ENCODE peak calls at places on chromosomes 1 and 21, in seven cellular contexts. Q is K562, S is HCT116, Y is H1, D is GM12878, F is SK-N-SH, T is HepG2. K is an unnamed sample.

GRCh38 chr1:9385801-9386573 is 93.3 kb downstream of the SPSB1 start:
- DNase-seq in F (no peak), Q (no peak), T (no peak), D (no peak), Y (no peak), S (no peak), K (no peak)

GRCh38 chr1:19067187-19067911 is 110.9 kb upstream of the IFFO2 start:
- DNase-seq in Q (no peak), D (no peak), S (no peak), T (peak), Y (no peak), F (peak), K (peak)

GRCh38 chr1:212674872-212675271 is 24.8 kb downstream of the BATF3 start:
- DNase-seq in Q (no peak), T (no peak), F (no peak), D (no peak), S (no peak), Y (no peak), K (no peak)

GRCh38 chr1:244354810-244355278 is 96.9 kb downstream of the ADSS2 start:
- DNase-seq in Q (no peak), S (no peak), D (no peak), F (no peak), T (no peak), Y (no peak), K (no peak)

GRCh38 chr1:174912243-174912642 is 87.5 kb upstream of the CACYBP start:
- DNase-seq in F (no peak), S (no peak), Y (no peak), T (no peak), Q (no peak), D (peak), K (no peak)

GRCh38 chr21:42672699-42673458 is 19.5 kb downstream of the PDE9A start:
- DNase-seq in Y (no peak), F (no peak), D (no peak), S (no peak), Q (no peak), T (no peak), K (no peak)

GRCh38 chr21:25555492-25555891 is 51.8 kb downstream of the MRPL39 start:
- DNase-seq in S (no peak), D (no peak), T (no peak), Q (no peak), F (no peak), Y (no peak), K (no peak)

GRCh38 chr21:45319461-45320211 is 31.9 kb upstream of the POFUT2 start:
- DNase-seq in T (no peak), F (no peak), Q (no peak), S (no peak), D (no peak), Y (no peak), K (no peak)

GRCh38 chr1:220497220-220497756 is 30.6 kb upstream of the MARK1 start:
- DNase-seq in Y (no peak), F (no peak), S (no peak), D (no peak), T (no peak), Q (no peak), K (no peak)

GRCh38 chr1:101051688-101052638 is 26.4 kb upstream of the DPH5 start:
- DNase-seq in F (no peak), T (no peak), D (no peak), Y (no peak), Q (no peak), S (no peak), K (no peak)

GRCh38 chr1:54559111-54559548 is 11.1 kb downstream of the ACOT11 start:
- DNase-seq in Q (no peak), T (no peak), Y (no peak), F (no peak), S (no peak), D (no peak), K (no peak)

GRCh38 chr1:55064861-55065263 is 25.5 kb downstream of the PCSK9 start:
- DNase-seq in F (no peak), Y (no peak), T (no peak), Q (no peak), S (no peak), D (no peak), K (peak)

GRCh38 chr1:161872506-161872905 is 106.4 kb downstream of the ATF6 start:
- DNase-seq in F (no peak), Y (no peak), S (no peak), D (no peak), Q (no peak), T (no peak), K (no peak)

GRCh38 chr1:17212009-17212408 is 7.1 kb downstream of the PADI1 start:
- DNase-seq in Y (no peak), D (no peak), F (no peak), S (no peak), T (no peak), Q (no peak), K (peak)

GRCh38 chr1:201707027-201707426 is 121.9 kb upstream of the IPO9 start:
- DNase-seq in Q (no peak), F (no peak), T (no peak), Y (no peak), S (no peak), D (no peak), K (no peak)
- TF ChIP-seq JUND in Q (no peak), F (no peak), T (no peak), Y (no peak), S (no peak), D (no peak), K (no peak)

GRCh38 chr1:38454236-38454635 is 405.3 kb downstream of the RRAGC start:
- DNase-seq in T (no peak), S (peak), Q (peak), Y (no peak), D (no peak), F (no peak), K (peak)
- TF ChIP-seq JUND in T (no peak), S (no peak), Q (no peak), Y (no peak), D (no peak), F (no peak), K (no peak)

GRCh38 chr1:227729881-227730629 is 5.0 kb downstream of the JMJD4 start:
- DNase-seq in D (no peak), S (peak), Q (peak), T (peak), Y (peak), F (peak), K (peak)
- TF ChIP-seq JUND in D (no peak), S (no peak), Q (no peak), T (no peak), Y (no peak), F (no peak), K (no peak)

GRCh38 chr1:16071614-16072013 is 1.8 kb downstream of the FAM131C start:
- DNase-seq in Q (no peak), F (no peak), T (no peak), S (no peak), D (no peak), Y (no peak), K (no peak)

GRCh38 chr1:16074217-16074616 is 766 bp upstream of the FAM131C start:
- DNase-seq in Q (no peak), T (no peak), Y (no peak), S (no peak), D (no peak), F (no peak), K (no peak)

GRCh38 chr1:16072095-16072494 is 1.4 kb downstream of the FAM131C start:
- DNase-seq in Q (no peak), Y (no peak), D (no peak), T (no peak), S (no peak), F (no peak), K (no peak)

GRCh38 chr1:16073490-16074104 is at the start of gene FAM131C:
- DNase-seq in D (no peak), T (no peak), S (no peak), Q (peak), F (peak), Y (peak), K (peak)

DNA sequence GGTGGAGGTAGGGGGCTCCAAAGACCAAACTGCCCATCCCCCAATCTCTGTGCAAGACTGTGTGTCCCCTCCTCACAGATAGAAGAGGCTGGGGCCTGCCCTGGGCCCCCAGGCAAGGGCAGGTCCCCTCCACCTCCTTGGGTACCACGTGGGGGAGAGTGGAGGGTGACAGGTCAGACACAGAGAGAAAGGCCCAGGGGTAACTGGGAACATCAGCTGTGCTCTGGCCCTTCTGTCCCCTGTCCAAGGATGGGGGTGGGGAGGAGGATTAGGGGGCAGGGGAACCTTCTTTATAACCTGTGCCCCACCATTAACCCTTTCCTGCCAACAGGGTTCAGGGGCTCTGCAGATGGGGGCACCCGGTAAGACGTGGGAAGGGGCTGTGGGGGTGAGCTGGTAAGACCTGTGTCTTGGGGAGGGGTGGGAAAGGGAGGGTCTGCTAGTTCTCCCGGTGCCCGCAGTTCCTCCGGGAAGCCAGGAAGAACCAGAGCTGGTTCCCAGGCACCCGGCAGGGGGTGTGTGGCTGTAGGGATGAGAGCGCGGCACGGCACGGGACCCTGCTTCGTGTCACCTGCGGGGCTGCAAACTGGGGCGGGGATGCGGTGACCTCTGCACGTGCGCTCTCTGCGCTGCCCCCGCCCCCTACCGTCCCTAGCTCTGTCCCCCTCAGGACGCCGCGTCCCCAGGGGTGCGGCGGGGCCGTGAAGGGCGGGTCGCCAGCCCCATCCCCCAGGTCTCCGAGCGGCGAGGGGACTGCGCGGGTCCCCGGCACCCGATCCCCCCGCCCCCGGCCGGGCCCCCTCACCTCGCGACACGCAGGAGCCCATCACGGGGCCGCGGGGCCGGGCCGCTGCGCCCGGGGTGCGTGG is 601 bp downstream of the FAM131C start:
- DNase-seq in T (no peak), Q (peak), S (no peak), Y (peak), D (no peak), F (peak), K (no peak)
- TF ChIP-seq JUND in T (no peak), Q (no peak), S (no peak), Y (no peak), D (no peak), F (no peak), K (no peak)

K was measured in T47D.